ENCODE peak calls at places on chromosomes 2 and 18, in nine cellular contexts. I, Q, G, A, X, D, V, B and R are unnamed samples.

GRCh38 chr18:22933958-22934423 is 863 bp downstream of the RBBP8 start:
- DNase-seq in B (no peak), I (no peak), A (no peak), Q (no peak), X (no peak), V (peak), D (no peak), G (no peak), R (no peak)

GRCh38 chr2:68240446-68240845 is 11.9 kb downstream of the PPP3R1 start:
- DNase-seq in I (no peak), D (no peak), V (no peak), X (no peak), B (no peak), A (no peak), G (no peak), Q (no peak), R (no peak)

GRCh38 chr2:71634571-71634970 is 181.2 kb downstream of the DYSF start:
- DNase-seq in D (no peak), I (no peak), G (no peak), A (no peak), V (no peak), Q (no peak), X (no peak), B (no peak), R (no peak)

GRCh38 chr2:105490956-105491355 is 92.1 kb upstream of the FHL2 start:
- DNase-seq in B (no peak), D (no peak), A (no peak), G (peak), I (no peak), Q (no peak), V (no peak), X (no peak), R (no peak)

GRCh38 chr2:113167962-113168340 is 5.8 kb upstream of the PSD4 start:
- DNase-seq in A (no peak), D (no peak), I (no peak), Q (no peak), B (no peak), X (no peak), G (no peak), V (no peak), R (no peak)

GRCh38 chr2:98561902-98562695 is 46.2 kb downstream of the COA5 start:
- DNase-seq in X (no peak), V (no peak), G (no peak), I (no peak), Q (no peak), B (no peak), D (no peak), A (no peak), R (no peak)

GRCh38 chr18:74378179-74378682 is 62.6 kb downstream of the C18orf63 start:
- DNase-seq in D (no peak), I (no peak), G (no peak), B (peak), A (no peak), X (no peak), V (no peak), Q (peak), R (no peak)

GRCh38 chr2:1750935-1751767 is 6.8 kb upstream of the PXDN start:
- DNase-seq in X (peak), I (peak), V (peak), B (peak), A (no peak), D (peak), Q (peak), G (peak), R (peak)